ENCODE peak calls at places on chromosomes 5 and 9, in five cellular contexts. A, H, B, E and G are unnamed samples.

GRCh38 chr5:149824851-149825250 is 94.7 kb downstream of the PPARGC1B start:
- ATAC-seq in B (peak; percentile 57), H (no peak), E (no peak), A (no peak), G (no peak)

GRCh38 chr5:95284512-95285405 is at the start of gene MCTP1:
- ATAC-seq in E (no peak), B (no peak), H (no peak), A (peak; percentile 47), G (no peak)

GRCh38 chr5:83922699-83923098 is 202.0 kb upstream of the HAPLN1 start:
- ATAC-seq in A (no peak), B (no peak), E (no peak), H (no peak), G (no peak)

GRCh38 chr9:113737414-113738271 is 138.5 kb upstream of the ZNF618 start:
- ATAC-seq in A (peak; percentile 56), H (no peak), B (no peak), E (no peak), G (no peak)

GRCh38 chr5:68554566-68555279 is 339.2 kb downstream of the PIK3R1 start:
- ATAC-seq in H (no peak), B (peak; percentile 37), E (no peak), A (peak; percentile 88), G (no peak)

GRCh38 chr5:143093452-143094086 is 309.9 kb downstream of the NR3C1 start:
- ATAC-seq in H (no peak), E (no peak), B (no peak), A (no peak), G (no peak)

GRCh38 chr5:75078035-75078434 is 25.7 kb upstream of the GCNT4 start:
- ATAC-seq in B (no peak), H (no peak), E (peak; percentile 95), A (no peak), G (no peak)

GRCh38 chr9:21081999-21082398 is 4.3 kb upstream of the IFNB1 start:
- ATAC-seq in B (no peak), A (no peak), E (no peak), H (no peak), G (no peak)

GRCh38 chr5:140840978-140841962 is at the start of gene PCDHA8:
- ATAC-seq in B (no peak), A (no peak), H (no peak), E (no peak), G (no peak)

GRCh38 chr9:106403081-106403480 is 459.9 kb upstream of the ZNF462 start:
- ATAC-seq in A (no peak), H (no peak), E (no peak), B (no peak), G (no peak)

GRCh38 chr5:170408189-170408588 is 19.0 kb upstream of the KCNMB1 start:
- ATAC-seq in B (peak; percentile 34), H (no peak), E (no peak), A (no peak), G (no peak)

GRCh38 chr9:95225016-95225745 is 92.3 kb downstream of the FANCC start:
- ATAC-seq in B (no peak), E (no peak), H (no peak), A (no peak), G (no peak)

GRCh38 chr5:169429044-169429443 is 128.1 kb upstream of the SLIT3 start:
- ATAC-seq in H (no peak), B (no peak), E (no peak), A (no peak), G (no peak)

GRCh38 chr9:131630206-131630831 is 85.0 kb downstream of the PRRT1B start:
- ATAC-seq in E (no peak), B (no peak), A (no peak), H (peak; percentile 51), G (peak; percentile 78)

GRCh38 chr9:33320568-33321261 is 30.4 kb downstream of the NFX1 start:
- ATAC-seq in B (no peak), A (no peak), H (no peak), E (no peak), G (no peak)

GRCh38 chr5:124007675-124008398 is 495.9 kb downstream of the CSNK1G3 start:
- ATAC-seq in B (no peak), H (no peak), E (no peak), A (no peak), G (no peak)

GRCh38 chr5:143850050-143850713 is 38.2 kb downstream of the HMHB1 start:
- ATAC-seq in H (no peak), A (no peak), B (no peak), E (no peak), G (peak; percentile 45)

GRCh38 chr9:27400334-27400875 is 103.5 kb upstream of the EQTN start:
- ATAC-seq in E (no peak), B (no peak), H (no peak), A (no peak), G (no peak)

GRCh38 chr9:129637102-129637501 is 4.8 kb downstream of the ASB6 start:
- ATAC-seq in B (no peak), E (no peak), A (no peak), H (no peak), G (no peak)

GRCh38 chr9:36833954-36834353 is 200.1 kb downstream of the PAX5 start:
- ATAC-seq in E (no peak), B (no peak), H (no peak), A (no peak), G (no peak)

GRCh38 chr9:109100543-109101201 is 19.1 kb downstream of the TMEM245 start:
- ATAC-seq in B (no peak), A (no peak), H (no peak), E (no peak), G (no peak)

GRCh38 chr5:107538331-107539162 is 132.2 kb downstream of the EFNA5 start:
- ATAC-seq in B (no peak), A (no peak), H (no peak), E (no peak), G (peak; percentile 8)

GRCh38 chr5:89037090-89037489 is 154.1 kb upstream of the MEF2C start:
- ATAC-seq in A (no peak), H (no peak), E (no peak), B (no peak), G (no peak)

GRCh38 chr9:85142461-85143401 is 473.2 kb downstream of the NTRK2 start:
- ATAC-seq in A (peak; percentile 41), H (no peak), E (no peak), B (no peak), G (no peak)

GRCh38 chr9:97076238-97076637 is 37.3 kb upstream of the CTSV start:
- ATAC-seq in E (no peak), A (no peak), B (no peak), H (no peak), G (no peak)

GRCh38 chr9:98024702-98025101 is 31.8 kb upstream of the NANS start:
- ATAC-seq in B (no peak), H (no peak), A (no peak), E (no peak), G (no peak)

GRCh38 chr9:110129460-110129859 is 78.5 kb downstream of the C9orf152 start:
- ATAC-seq in E (no peak), B (no peak), H (peak; percentile 21), A (no peak), G (no peak)

GRCh38 chr5:129945779-129946270 is 41.6 kb downstream of the CHSY3 start:
- ATAC-seq in H (no peak), A (no peak), E (no peak), B (no peak), G (no peak)

GRCh38 chr5:115657125-115657882 is 31.5 kb upstream of the TMED7 start:
- ATAC-seq in A (no peak), B (no peak), E (no peak), H (no peak), G (no peak)

GRCh38 chr5:142749321-142749720 is 20.9 kb upstream of the ARHGAP26 start:
- ATAC-seq in E (no peak), B (no peak), A (no peak), H (no peak), G (no peak)

GRCh38 chr9:72089461-72090130 is 29.2 kb upstream of the C9orf57 start:
- ATAC-seq in E (no peak), H (no peak), A (no peak), B (no peak), G (no peak)

GRCh38 chr5:131379071-131379538 is 115.3 kb downstream of the CDC42SE2 start:
- ATAC-seq in A (no peak), H (peak; percentile 18), B (no peak), E (no peak), G (no peak)